ENCODE peak calls at places on chromosomes 7 and 10, in nine cellular contexts. J is heart right ventricle; V is omental fat pad; G is HTR-8/SVneo; S is activated CD8-positive, alpha-beta memory T cell treated with anti-CD3 and anti-CD28 coated beads for 24 hours; B is neuronal stem cell; H is HS-5; Y is NCI-H345; A is lower leg skin. T is an unnamed sample.

GRCh38 chr10:114544045-114544659 is 113.9 kb downstream of the ABLIM1 start:
- DNase-seq in J (no peak), B (no peak), S (peak; percentile 82), V (no peak), A (no peak), G (no peak), H (no peak), Y (no peak), T (no peak)

GRCh38 chr7:134697487-134697886 is 50.8 kb downstream of the BPGM start:
- DNase-seq in J (no peak), S (no peak), G (no peak), H (no peak), A (no peak), B (no peak), Y (no peak), V (no peak), T (no peak)

GRCh38 chr10:34762603-34763299 is 52.3 kb downstream of the PARD3 start:
- DNase-seq in B (no peak), G (no peak), J (no peak), A (no peak), S (no peak), H (no peak), Y (no peak), V (no peak), T (no peak)

GRCh38 chr7:98555403-98555802 is 61.7 kb upstream of the NPTX2 start:
- DNase-seq in J (no peak), V (no peak), G (peak; percentile 24), A (no peak), B (no peak), Y (peak; percentile 83), S (no peak), H (no peak), T (no peak)

GRCh38 chr7:93315896-93316295 is 83.7 kb downstream of the VPS50 start:
- DNase-seq in V (no peak), B (no peak), S (no peak), G (no peak), A (no peak), Y (no peak), H (no peak), J (no peak), T (no peak)

GRCh38 chr10:91022924-91023707 is 102.2 kb upstream of the ANKRD1 start:
- DNase-seq in A (no peak), Y (no peak), B (no peak), H (no peak), J (no peak), G (no peak), V (no peak), S (no peak), T (no peak)

GRCh38 chr7:108033776-108034497 is 31.0 kb upstream of the LAMB1 start:
- DNase-seq in S (no peak), Y (no peak), A (no peak), H (no peak), J (no peak), V (no peak), G (no peak), B (no peak), T (no peak)

GRCh38 chr7:92648082-92648481 is 57.9 kb upstream of the FAM133B start:
- DNase-seq in V (no peak), G (no peak), B (no peak), H (no peak), S (no peak), A (no peak), J (no peak), Y (no peak), T (no peak)

GRCh38 chr10:102114861-102115618 is 5.1 kb downstream of the LDB1 start:
- DNase-seq in V (peak; percentile 64), Y (peak; percentile 84), B (peak; percentile 89), S (peak; percentile 93), G (peak; percentile 74), J (peak; percentile 89), A (peak; percentile 91), H (no peak), T (no peak)

GRCh38 chr10:51097546-51097945 is 23.3 kb downstream of the PRKG1 start:
- DNase-seq in S (no peak), H (no peak), Y (no peak), J (no peak), V (no peak), A (no peak), B (no peak), G (no peak), T (no peak)

GRCh38 chr10:68231106-68231901 is 609 bp downstream of the ATOH7 start:
- DNase-seq in Y (peak; percentile 64), V (no peak), S (peak; percentile 80), A (no peak), G (peak; percentile 89), B (peak; percentile 77), J (peak; percentile 60), H (peak; percentile 53), T (no peak)

GRCh38 chr10:11881477-11882417 is 58.6 kb downstream of the PROSER2 start:
- DNase-seq in S (no peak), H (peak; percentile 49), Y (no peak), B (no peak), J (no peak), A (no peak), G (peak; percentile 48), V (no peak), T (no peak)

GRCh38 chr7:7562736-7563135 is 3.9 kb upstream of the MIOS start:
- DNase-seq in B (no peak), A (no peak), S (no peak), Y (no peak), V (no peak), H (no peak), G (no peak), J (no peak), T (no peak)

GRCh38 chr7:21063106-21063505 is 276.4 kb upstream of the SP8 start:
- DNase-seq in Y (no peak), B (no peak), H (no peak), J (no peak), V (no peak), A (no peak), G (no peak), S (no peak), T (no peak)

GRCh38 chr7:143285454-143285756 is 647 bp downstream of the TMEM139 start:
- DNase-seq in S (no peak), H (no peak), V (no peak), Y (no peak), J (peak; percentile 21), A (no peak), B (no peak), G (peak; percentile 36), T (no peak)

GRCh38 chr7:24038993-24039392 is 245.0 kb upstream of the NPY start:
- DNase-seq in V (no peak), B (no peak), G (no peak), Y (no peak), J (no peak), A (no peak), H (no peak), S (no peak), T (no peak)

GRCh38 chr10:92204238-92204637 is 86.6 kb downstream of the CPEB3 start:
- DNase-seq in H (no peak), A (no peak), V (no peak), G (no peak), Y (peak; percentile 6), S (no peak), J (no peak), B (no peak), T (no peak)

GRCh38 chr10:34124522-34125035 is 690.5 kb downstream of the PARD3 start:
- DNase-seq in S (no peak), B (no peak), J (no peak), H (peak; percentile 34), V (no peak), Y (no peak), A (no peak), G (peak; percentile 67), T (no peak)

GRCh38 chr7:27899601-27900000 is 159.6 kb downstream of the TAX1BP1 start:
- DNase-seq in H (no peak), V (no peak), S (no peak), G (no peak), J (no peak), A (no peak), B (no peak), Y (no peak), T (no peak)

GRCh38 chr10:7279303-7279702 is 131.5 kb downstream of the SFMBT2 start:
- DNase-seq in S (no peak), G (no peak), V (no peak), A (no peak), H (no peak), Y (no peak), J (no peak), B (no peak), T (no peak)

T was measured in cortex of kidney.